ENCODE peak calls at places on chromosomes 6 and 20, in six cellular contexts. One of them, this sample, is unnamed. For H3K4me1, the result is how much of the 10 kb centered on the place peaks cover.

GRCh38 chr6:86856937-86857563 is 80.3 kb upstream of the HTR1E start:
- DNase-seq in prostate gland: peak
- DNase-seq in IMR-90: peak
- DNase-seq in CD8-positive, alpha-beta T cell: no peak
- DNase-seq in spleen: no peak
- DNase-seq in esophagus muscularis mucosa: no peak
- DNase-seq in this sample: no peak

GRCh38 chr6:72245565-72245964 is 359.2 kb downstream of the RIMS1 start:
- DNase-seq in prostate gland: no peak
- DNase-seq in IMR-90: peak
- DNase-seq in CD8-positive, alpha-beta T cell: no peak
- DNase-seq in spleen: no peak
- DNase-seq in esophagus muscularis mucosa: no peak
- DNase-seq in this sample: no peak

GRCh38 chr6:41878246-41878645 is 16.9 kb downstream of the USP49 start:
- DNase-seq in prostate gland: no peak
- DNase-seq in IMR-90: peak
- DNase-seq in CD8-positive, alpha-beta T cell: no peak
- DNase-seq in spleen: no peak
- DNase-seq in esophagus muscularis mucosa: no peak
- DNase-seq in this sample: no peak

GRCh38 chr20:1371830-1372539 is 20.9 kb downstream of the FKBP1A start:
- DNase-seq in prostate gland: peak
- DNase-seq in IMR-90: no peak
- DNase-seq in CD8-positive, alpha-beta T cell: no peak
- DNase-seq in spleen: no peak
- DNase-seq in esophagus muscularis mucosa: peak
- DNase-seq in this sample: no peak

GRCh38 chr6:75493400-75494064 is at the start of gene FILIP1:
- DNase-seq in prostate gland: no peak
- DNase-seq in IMR-90: peak
- DNase-seq in CD8-positive, alpha-beta T cell: no peak
- DNase-seq in spleen: no peak
- DNase-seq in esophagus muscularis mucosa: no peak
- DNase-seq in this sample: no peak

GRCh38 chr20:46057856-46058655 is 29.0 kb downstream of the SLC12A5 start:
- DNase-seq in prostate gland: no peak
- DNase-seq in IMR-90: peak
- DNase-seq in CD8-positive, alpha-beta T cell: no peak
- DNase-seq in spleen: peak
- DNase-seq in esophagus muscularis mucosa: peak
- DNase-seq in this sample: peak

GRCh38 chr6:44481056-44481455 is 93.5 kb downstream of the CDC5L start:
- DNase-seq in prostate gland: no peak
- DNase-seq in IMR-90: no peak
- DNase-seq in CD8-positive, alpha-beta T cell: no peak
- DNase-seq in spleen: no peak
- DNase-seq in esophagus muscularis mucosa: no peak
- DNase-seq in this sample: no peak

GRCh38 chr20:49558826-49559225 is 9.1 kb downstream of the PTGIS start:
- DNase-seq in prostate gland: no peak
- DNase-seq in IMR-90: no peak
- DNase-seq in CD8-positive, alpha-beta T cell: no peak
- DNase-seq in spleen: no peak
- DNase-seq in esophagus muscularis mucosa: no peak
- DNase-seq in this sample: no peak

GRCh38 chr6:6960571-6961251 is 147.1 kb upstream of the RREB1 start:
- DNase-seq in prostate gland: no peak
- DNase-seq in IMR-90: no peak
- DNase-seq in CD8-positive, alpha-beta T cell: no peak
- DNase-seq in spleen: no peak
- DNase-seq in esophagus muscularis mucosa: no peak
- DNase-seq in this sample: no peak

GRCh38 chr6:30006170-30007131 is 54.6 kb upstream of the POLR1H start:
- DNase-seq in prostate gland: peak
- DNase-seq in IMR-90: peak
- DNase-seq in CD8-positive, alpha-beta T cell: peak
- DNase-seq in spleen: peak
- DNase-seq in esophagus muscularis mucosa: peak
- DNase-seq in this sample: peak

GRCh38 chr6:40183902-40184301 is 249.6 kb upstream of the MOCS1 start:
- DNase-seq in prostate gland: no peak
- DNase-seq in IMR-90: no peak
- DNase-seq in CD8-positive, alpha-beta T cell: no peak
- DNase-seq in spleen: no peak
- DNase-seq in esophagus muscularis mucosa: peak
- DNase-seq in this sample: no peak

GRCh38 chr6:130140084-130140483 is 82.7 kb downstream of the SAMD3 start:
- DNase-seq in prostate gland: no peak
- DNase-seq in IMR-90: peak
- DNase-seq in CD8-positive, alpha-beta T cell: no peak
- DNase-seq in spleen: no peak
- DNase-seq in esophagus muscularis mucosa: no peak
- DNase-seq in this sample: no peak

GRCh38 chr6:130147151-130147550 is 75.6 kb downstream of the SAMD3 start:
- DNase-seq in prostate gland: no peak
- DNase-seq in IMR-90: no peak
- DNase-seq in CD8-positive, alpha-beta T cell: no peak
- DNase-seq in spleen: no peak
- DNase-seq in esophagus muscularis mucosa: no peak
- DNase-seq in this sample: no peak

GRCh38 chr6:130138909-130139242 is 83.9 kb downstream of the SAMD3 start:
- DNase-seq in prostate gland: no peak
- DNase-seq in IMR-90: no peak
- DNase-seq in CD8-positive, alpha-beta T cell: no peak
- DNase-seq in spleen: no peak
- DNase-seq in esophagus muscularis mucosa: no peak
- DNase-seq in this sample: no peak

GRCh38 chr6:130148181-130148580 is 74.6 kb downstream of the SAMD3 start:
- DNase-seq in prostate gland: no peak
- DNase-seq in IMR-90: no peak
- DNase-seq in CD8-positive, alpha-beta T cell: no peak
- DNase-seq in spleen: no peak
- DNase-seq in esophagus muscularis mucosa: no peak
- DNase-seq in this sample: no peak

GRCh38 chr6:130143709-130144108 is 79.0 kb downstream of the SAMD3 start:
- DNase-seq in prostate gland: no peak
- DNase-seq in IMR-90: peak
- DNase-seq in CD8-positive, alpha-beta T cell: no peak
- DNase-seq in spleen: no peak
- DNase-seq in esophagus muscularis mucosa: no peak
- DNase-seq in this sample: no peak
- H3K4me1 ChIP-seq in prostate gland: under half
- H3K4me1 ChIP-seq in IMR-90: under half
- H3K4me1 ChIP-seq in CD8-positive, alpha-beta T cell: under half
- H3K4me1 ChIP-seq in spleen: under half
- H3K4me1 ChIP-seq in esophagus muscularis mucosa: under half
- H3K4me1 ChIP-seq in this sample: under half

GRCh38 chr6:111632468-111633247 is 27.0 kb upstream of the TRAF3IP2 start:
- DNase-seq in prostate gland: no peak
- DNase-seq in IMR-90: no peak
- DNase-seq in CD8-positive, alpha-beta T cell: no peak
- DNase-seq in spleen: peak
- DNase-seq in esophagus muscularis mucosa: no peak
- DNase-seq in this sample: no peak

GRCh38 chr6:111631930-111632460 is 26.3 kb upstream of the TRAF3IP2 start:
- DNase-seq in prostate gland: no peak
- DNase-seq in IMR-90: no peak
- DNase-seq in CD8-positive, alpha-beta T cell: no peak
- DNase-seq in spleen: peak
- DNase-seq in esophagus muscularis mucosa: no peak
- DNase-seq in this sample: no peak

GRCh38 chr6:111628117-111628866 is 22.6 kb upstream of the TRAF3IP2 start:
- DNase-seq in prostate gland: no peak
- DNase-seq in IMR-90: no peak
- DNase-seq in CD8-positive, alpha-beta T cell: no peak
- DNase-seq in spleen: no peak
- DNase-seq in esophagus muscularis mucosa: no peak
- DNase-seq in this sample: no peak

GRCh38 chr6:111626446-111626845 is 20.8 kb upstream of the TRAF3IP2 start:
- DNase-seq in prostate gland: no peak
- DNase-seq in IMR-90: no peak
- DNase-seq in CD8-positive, alpha-beta T cell: no peak
- DNase-seq in spleen: no peak
- DNase-seq in esophagus muscularis mucosa: no peak
- DNase-seq in this sample: peak

GRCh38 chr6:111631018-111631417 is 25.3 kb upstream of the TRAF3IP2 start:
- DNase-seq in prostate gland: no peak
- DNase-seq in IMR-90: no peak
- DNase-seq in CD8-positive, alpha-beta T cell: no peak
- DNase-seq in spleen: no peak
- DNase-seq in esophagus muscularis mucosa: no peak
- DNase-seq in this sample: no peak
- H3K27ac ChIP-seq in prostate gland: no peak
- H3K27ac ChIP-seq in IMR-90: no peak
- H3K27ac ChIP-seq in CD8-positive, alpha-beta T cell: no peak
- H3K27ac ChIP-seq in spleen: no peak
- H3K27ac ChIP-seq in esophagus muscularis mucosa: no peak
- H3K27ac ChIP-seq in this sample: no peak

GRCh38 chr6:25872804-25873203 is 1.2 kb downstream of the SLC17A3 start:
- DNase-seq in prostate gland: no peak
- DNase-seq in IMR-90: no peak
- DNase-seq in CD8-positive, alpha-beta T cell: peak
- DNase-seq in spleen: no peak
- DNase-seq in esophagus muscularis mucosa: no peak
- DNase-seq in this sample: no peak
- H3K4me1 ChIP-seq in prostate gland: under half
- H3K4me1 ChIP-seq in IMR-90: under half
- H3K4me1 ChIP-seq in CD8-positive, alpha-beta T cell: under half
- H3K4me1 ChIP-seq in spleen: under half
- H3K4me1 ChIP-seq in esophagus muscularis mucosa: under half
- H3K4me1 ChIP-seq in this sample: under half

DNA sequence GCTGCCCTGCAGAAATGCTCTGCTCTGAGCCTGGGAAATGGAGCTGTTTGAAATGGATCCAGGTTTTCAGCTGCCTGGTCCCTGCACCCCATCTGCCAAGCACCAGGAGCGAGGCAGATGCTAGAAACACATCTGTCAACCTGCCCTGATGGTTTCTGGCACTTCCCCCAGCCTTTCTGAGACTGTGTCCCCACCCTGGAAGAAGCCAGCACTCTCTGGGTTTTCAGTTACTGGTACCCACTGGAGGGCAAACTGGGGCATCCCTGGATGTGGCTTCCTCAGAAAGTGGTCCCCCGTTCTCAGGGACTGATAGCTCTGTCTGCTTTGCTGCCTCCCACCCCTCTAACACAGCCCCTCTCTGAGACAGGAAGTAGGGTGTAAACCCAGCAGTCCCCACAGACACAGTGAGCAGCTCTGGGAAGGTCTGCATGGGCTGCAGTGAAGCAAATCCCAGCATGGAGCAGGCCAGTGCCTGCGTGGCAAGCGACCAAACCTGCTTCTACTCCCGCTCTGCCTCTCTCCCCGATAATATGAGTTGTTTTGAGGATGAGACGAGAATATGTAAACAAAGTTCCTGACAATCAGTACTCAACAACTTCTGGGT is 54.2 kb upstream of the MAFB start:
- DNase-seq in prostate gland: no peak
- DNase-seq in IMR-90: no peak
- DNase-seq in CD8-positive, alpha-beta T cell: no peak
- DNase-seq in spleen: no peak
- DNase-seq in esophagus muscularis mucosa: no peak
- DNase-seq in this sample: no peak
- H3K27ac ChIP-seq in prostate gland: no peak
- H3K27ac ChIP-seq in IMR-90: no peak
- H3K27ac ChIP-seq in CD8-positive, alpha-beta T cell: no peak
- H3K27ac ChIP-seq in spleen: no peak
- H3K27ac ChIP-seq in esophagus muscularis mucosa: no peak
- H3K27ac ChIP-seq in this sample: no peak

GRCh38 chr20:63178445-63178818 is 37.5 kb downstream of the YTHDF1 start:
- DNase-seq in prostate gland: no peak
- DNase-seq in IMR-90: no peak
- DNase-seq in CD8-positive, alpha-beta T cell: no peak
- DNase-seq in spleen: no peak
- DNase-seq in esophagus muscularis mucosa: no peak
- DNase-seq in this sample: no peak
- H3K4me1 ChIP-seq in prostate gland: under half
- H3K4me1 ChIP-seq in IMR-90: under half
- H3K4me1 ChIP-seq in CD8-positive, alpha-beta T cell: under half
- H3K4me1 ChIP-seq in spleen: half or more
- H3K4me1 ChIP-seq in esophagus muscularis mucosa: half or more
- H3K4me1 ChIP-seq in this sample: under half